ENCODE peak calls at places on chromosomes 12 and 14, in seven cellular contexts. A is neural crest cell, I is Peyer's patch, Y is astrocyte of the cerebellum, V is nephron progenitor cell, T is AG09309, J is fibroblast of mammary gland. L is an unnamed sample.

GRCh38 chr12:78628701-78629100 is 235.9 kb upstream of the SYT1 start:
- DNase-seq in A (no peak), I (no peak), Y (no peak), V (no peak), T (no peak), J (no peak), L (no peak)

GRCh38 chr12:92553389-92553788 is 149.4 kb upstream of the PLEKHG7 start:
- DNase-seq in A (no peak), I (no peak), Y (no peak), V (no peak), T (no peak), J (no peak), L (no peak)

GRCh38 chr14:96246535-96246839 is 9.5 kb upstream of the BDKRB1 start:
- DNase-seq in A (no peak), I (no peak), Y (no peak), V (no peak), T (peak), J (peak), L (no peak)

GRCh38 chr12:19937161-19937560 is 431.2 kb upstream of the PDE3A start:
- DNase-seq in A (no peak), I (no peak), Y (no peak), V (no peak), T (no peak), J (no peak), L (no peak)

GRCh38 chr12:16358896-16359295 is 11.5 kb downstream of the MGST1 start:
- DNase-seq in A (no peak), I (no peak), Y (no peak), V (no peak), T (no peak), J (no peak), L (no peak)

GRCh38 chr12:92927436-92928116 is 1.5 kb downstream of the EEA1 start:
- DNase-seq in A (no peak), I (no peak), Y (no peak), V (no peak), T (peak), J (peak), L (no peak)

GRCh38 chr12:97982684-97983083 is 520.1 kb downstream of the RMST start:
- DNase-seq in A (no peak), I (no peak), Y (no peak), V (no peak), T (no peak), J (no peak), L (no peak)

GRCh38 chr14:97120204-97121120 is 323.3 kb downstream of the VRK1 start:
- DNase-seq in A (no peak), I (no peak), Y (no peak), V (no peak), T (no peak), J (no peak), L (no peak)

GRCh38 chr14:90678420-90678819 is 137.8 kb downstream of the TTC7B start:
- DNase-seq in A (no peak), I (no peak), Y (no peak), V (no peak), T (no peak), J (peak), L (no peak)

GRCh38 chr14:81435578-81436295 is 35.6 kb upstream of the STON2 start:
- DNase-seq in A (peak), I (peak), Y (no peak), V (peak), T (no peak), J (no peak), L (peak)

GRCh38 chr12:53611304-53611703 is 14.9 kb downstream of the ATF7 start:
- DNase-seq in A (no peak), I (no peak), Y (no peak), V (no peak), T (no peak), J (no peak), L (no peak)

GRCh38 chr14:94143239-94143638 is 13.8 kb upstream of the IFI27L2 start:
- DNase-seq in A (no peak), I (no peak), Y (no peak), V (peak), T (no peak), J (no peak), L (no peak)

GRCh38 chr14:24847568-24847967 is 202.4 kb downstream of the STXBP6 start:
- DNase-seq in A (no peak), I (no peak), Y (no peak), V (no peak), T (no peak), J (no peak), L (no peak)

GRCh38 chr14:87108726-87109125 is 884.3 kb downstream of the GALC start:
- DNase-seq in A (no peak), I (no peak), Y (peak), V (no peak), T (peak), J (peak), L (no peak)

GRCh38 chr12:65123435-65124063 is 2.4 kb upstream of the WIF1 start:
- DNase-seq in A (no peak), I (no peak), Y (peak), V (peak), T (no peak), J (peak), L (no peak)

GRCh38 chr12:81369175-81369574 is 291.3 kb downstream of the ACSS3 start:
- DNase-seq in A (no peak), I (no peak), Y (no peak), V (no peak), T (no peak), J (no peak), L (no peak)

GRCh38 chr12:116495260-116495659 is 63.9 kb upstream of the MAP1LC3B2 start:
- DNase-seq in A (no peak), I (no peak), Y (peak), V (no peak), T (no peak), J (peak), L (no peak)

GRCh38 chr12:114835031-114835430 is 151.1 kb upstream of the TBX3 start:
- DNase-seq in A (no peak), I (no peak), Y (peak), V (no peak), T (peak), J (peak), L (no peak)

GRCh38 chr12:96321941-96322340 is 78.3 kb downstream of the CDK17 start:
- DNase-seq in A (no peak), I (no peak), Y (no peak), V (no peak), T (no peak), J (no peak), L (no peak)

GRCh38 chr14:96573473-96574100 is 71.4 kb downstream of the PAPOLA start:
- DNase-seq in A (no peak), I (no peak), Y (no peak), V (no peak), T (no peak), J (no peak), L (no peak)

GRCh38 chr12:6821271-6821673 is 349 bp upstream of the GPR162 start:
- DNase-seq in A (no peak), I (no peak), Y (no peak), V (no peak), T (no peak), J (peak), L (no peak)

GRCh38 chr14:31864937-31865855 is 211.9 kb upstream of the ARHGAP5 start:
- DNase-seq in A (no peak), I (no peak), Y (no peak), V (no peak), T (no peak), J (no peak), L (no peak)

GRCh38 chr12:13945641-13946040 is 35.8 kb downstream of the GRIN2B start:
- DNase-seq in A (no peak), I (no peak), Y (no peak), V (no peak), T (no peak), J (no peak), L (no peak)

GRCh38 chr12:95942532-95943230 is at the start of gene CCDC38:
- DNase-seq in A (peak), I (peak), Y (peak), V (peak), T (no peak), J (peak), L (peak)

GRCh38 chr12:80422549-80422948 is 21.5 kb upstream of the PTPRQ start:
- DNase-seq in A (no peak), I (no peak), Y (peak), V (no peak), T (peak), J (no peak), L (no peak)

GRCh38 chr12:52907092-52907810 is 2.4 kb upstream of the KRT8 start:
- DNase-seq in A (no peak), I (peak), Y (no peak), V (no peak), T (no peak), J (no peak), L (no peak)

GRCh38 chr14:52025310-52025709 is 36.0 kb downstream of the RTRAF start:
- DNase-seq in A (no peak), I (no peak), Y (peak), V (no peak), T (peak), J (peak), L (no peak)

GRCh38 chr14:68655021-68655811 is 137.7 kb downstream of the ZFP36L1 start:
- DNase-seq in A (no peak), I (no peak), Y (no peak), V (no peak), T (no peak), J (no peak), L (no peak)

GRCh38 chr12:2461046-2461445 is 333.7 kb upstream of the FKBP4 start:
- DNase-seq in A (no peak), I (no peak), Y (no peak), V (no peak), T (no peak), J (no peak), L (no peak)

DNA sequence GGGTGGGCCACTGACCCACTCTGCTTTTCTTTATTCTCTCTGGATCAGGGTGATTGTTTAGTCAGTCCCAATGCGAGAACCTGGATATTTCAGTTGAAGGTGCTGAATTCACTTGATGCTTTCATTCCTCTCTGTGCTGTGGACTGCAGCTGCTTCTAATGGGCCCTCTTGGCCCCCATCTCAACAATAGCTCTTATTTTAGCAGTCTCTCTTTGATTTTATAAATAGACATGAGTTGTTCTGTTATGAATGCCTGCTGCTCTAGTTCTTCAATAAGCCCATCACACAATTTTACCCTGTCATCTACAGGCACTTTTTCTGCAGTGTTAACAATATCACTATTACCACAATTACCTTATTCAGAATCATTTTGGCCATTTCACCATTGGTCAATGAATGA is 54.1 kb upstream of the YARS2 start:
- DNase-seq in A (no peak), I (no peak), Y (no peak), V (no peak), T (no peak), J (no peak), L (no peak)
- TF ChIP-seq CTCF in A (no peak), I (no peak), Y (no peak), V (no peak), T (no peak), J (no peak), L (no peak)

DNA sequence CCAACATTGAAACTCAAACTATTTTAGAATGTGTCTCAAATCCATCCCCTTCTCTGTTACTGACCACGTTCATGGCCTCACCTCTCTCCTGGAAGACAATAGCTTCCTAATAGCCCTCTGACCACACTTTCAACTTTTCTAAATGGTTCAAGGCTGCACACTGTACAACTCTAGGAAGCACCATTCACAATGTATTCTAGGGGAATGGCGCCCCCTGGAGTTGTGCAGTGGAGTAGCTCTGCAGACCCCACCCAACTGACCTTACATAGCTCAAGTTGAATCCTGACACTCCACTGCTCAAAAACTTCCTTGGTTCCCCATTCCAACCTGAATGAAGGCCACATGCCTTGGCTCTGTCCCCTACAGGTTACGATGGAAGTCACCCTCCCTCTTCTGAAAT is 77.6 kb downstream of the GAS2L3 start:
- DNase-seq in A (no peak), I (no peak), Y (no peak), V (no peak), T (no peak), J (no peak), L (no peak)
- TF ChIP-seq CTCF in A (peak), I (no peak), Y (peak), V (peak), T (no peak), J (peak), L (no peak)

GRCh38 chr12:44077293-44077692 is 241.4 kb downstream of the TMEM117 start:
- DNase-seq in A (no peak), I (no peak), Y (no peak), V (no peak), T (no peak), J (no peak), L (no peak)
- TF ChIP-seq CTCF in A (no peak), I (no peak), Y (no peak), V (no peak), T (no peak), J (no peak), L (no peak)

DNA sequence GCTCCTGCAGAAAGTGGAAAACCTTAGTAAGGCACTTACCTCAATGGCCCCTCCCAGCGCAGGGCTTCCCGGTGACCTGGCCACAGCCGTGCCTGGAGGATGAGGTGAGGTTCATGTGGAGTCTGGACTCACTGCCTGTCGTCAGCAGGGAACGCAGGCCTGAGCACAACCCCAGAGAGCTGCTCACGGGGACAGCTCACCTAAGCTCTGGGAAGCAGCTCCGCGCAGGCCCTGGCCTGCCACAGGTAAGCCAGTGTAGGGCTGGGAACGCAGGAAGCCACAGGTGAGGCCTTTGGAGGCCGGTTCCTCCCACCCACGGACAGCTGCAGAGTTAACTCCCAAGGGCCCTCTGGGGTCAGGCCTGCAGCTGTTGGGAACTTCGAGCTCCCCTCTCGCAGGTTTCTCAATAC is 32.8 kb downstream of the ANAPC7 start:
- DNase-seq in A (no peak), I (no peak), Y (no peak), V (no peak), T (no peak), J (no peak), L (no peak)
- TF ChIP-seq CTCF in A (no peak), I (no peak), Y (no peak), V (no peak), T (no peak), J (no peak), L (no peak)

GRCh38 chr14:63840981-63841380 is 11.8 kb upstream of the SYNE2 start:
- DNase-seq in A (no peak), I (peak), Y (no peak), V (no peak), T (no peak), J (no peak), L (no peak)
- TF ChIP-seq CTCF in A (no peak), I (peak), Y (no peak), V (no peak), T (peak), J (peak), L (no peak)

GRCh38 chr14:49767473-49768300 is at the start of gene KLHDC2:
- DNase-seq in A (peak), I (peak), Y (peak), V (peak), T (peak), J (peak), L (peak)
- TF ChIP-seq CTCF in A (peak), I (peak), Y (no peak), V (no peak), T (no peak), J (no peak), L (no peak)

DNA sequence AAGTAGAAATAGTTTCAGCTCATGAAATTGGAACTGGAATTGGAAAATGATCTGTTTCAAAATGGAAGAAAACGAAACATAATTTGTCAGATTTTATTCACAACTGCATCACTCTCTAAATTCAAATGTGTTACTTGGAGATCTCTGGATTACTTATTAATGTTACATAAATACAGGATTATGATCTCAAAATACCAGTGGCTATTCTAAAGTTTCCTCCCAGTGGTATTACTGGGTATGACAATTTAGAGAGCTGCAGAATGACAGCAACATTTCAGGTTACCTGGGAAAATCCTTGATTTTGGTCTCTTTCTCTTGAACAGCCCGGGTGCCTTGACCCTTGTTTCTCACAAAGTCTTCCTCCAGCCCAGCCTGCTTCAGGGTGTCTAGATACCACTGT is 14.2 kb downstream of the FAM161B start:
- DNase-seq in A (no peak), I (no peak), Y (no peak), V (no peak), T (no peak), J (peak), L (no peak)
- TF ChIP-seq CTCF in A (peak), I (peak), Y (peak), V (peak), T (peak), J (peak), L (no peak)

GRCh38 chr14:59897757-59898383 is 22.1 kb upstream of the LRRC9 start:
- DNase-seq in A (peak), I (no peak), Y (peak), V (peak), T (no peak), J (peak), L (no peak)
- TF ChIP-seq CTCF in A (peak), I (peak), Y (peak), V (peak), T (peak), J (peak), L (no peak)

DNA sequence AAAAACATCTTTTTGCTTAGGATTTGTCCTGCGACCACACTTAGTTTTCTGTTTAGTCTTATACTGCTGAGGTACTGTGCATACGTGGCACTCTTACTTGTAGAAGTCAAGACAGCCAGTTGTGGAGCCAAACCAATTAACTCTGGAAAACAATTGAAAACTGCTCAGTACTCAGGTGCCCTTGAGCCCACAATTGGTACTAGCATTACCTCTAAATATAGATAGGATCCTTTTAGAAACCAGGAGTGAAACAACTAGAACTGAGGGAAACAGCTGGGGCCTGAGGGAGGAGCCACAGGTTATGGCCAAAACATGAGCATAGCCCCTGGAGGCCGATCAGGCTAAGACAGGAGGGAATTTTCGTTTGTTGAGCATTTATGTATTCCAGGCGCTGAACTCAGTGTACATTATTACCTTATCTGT is 2.5 kb downstream of the SPATS2 start:
- DNase-seq in A (no peak), I (no peak), Y (no peak), V (no peak), T (no peak), J (peak), L (no peak)
- TF ChIP-seq CTCF in A (peak), I (peak), Y (peak), V (peak), T (peak), J (peak), L (no peak)

DNA sequence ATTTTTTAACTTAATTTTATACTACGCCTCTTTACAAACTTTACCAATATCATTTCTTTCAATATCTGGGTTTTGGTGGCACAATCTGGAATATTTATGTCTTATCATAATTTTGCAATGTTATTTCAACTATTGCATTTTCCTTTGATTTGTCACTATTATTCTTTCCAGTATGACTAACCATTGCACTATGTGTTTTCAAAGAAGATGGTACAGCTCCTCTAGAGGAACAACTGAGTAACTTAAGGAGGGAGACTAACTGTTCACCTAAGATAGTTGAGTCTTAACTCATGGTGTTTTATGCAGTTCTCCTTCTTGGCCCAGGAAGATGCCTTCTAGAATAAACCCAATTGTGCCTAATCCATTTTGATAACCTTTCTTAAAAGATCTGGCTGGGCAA is 60.5 kb upstream of the KIF21A start:
- DNase-seq in A (no peak), I (no peak), Y (peak), V (no peak), T (no peak), J (peak), L (no peak)
- TF ChIP-seq CTCF in A (peak), I (no peak), Y (no peak), V (no peak), T (peak), J (peak), L (no peak)